ENCODE peak calls at places on chromosomes 4 and X, in ten cellular contexts. One of them, this sample, is unnamed.

GRCh38 chr4:48899950-48900349 is 6.6 kb downstream of the OCIAD2 start:
- DNase-seq in MCF 10A: peak
- DNase-seq in M059J: no peak
- DNase-seq in activated CD4-positive, alpha-beta T cell treated with anti-CD3 and anti-CD28 coated beads, Interleukin-2, amount 50 U/mL, for 1 hour: no peak
- DNase-seq in brain microvascular endothelial cell: peak
- DNase-seq in lower lobe of right lung: no peak
- DNase-seq in NCI-H1694 treated with DMSO at 0.1 percent for 48 hours: no peak
- DNase-seq in cardiac muscle cell: no peak
- DNase-seq in BJ: no peak
- DNase-seq in effector memory CD4-positive, alpha-beta T cell: no peak
- DNase-seq in this sample: no peak

GRCh38 chr4:140943486-140943885 is 187.3 kb upstream of the TBC1D9 start:
- DNase-seq in MCF 10A: no peak
- DNase-seq in M059J: peak
- DNase-seq in activated CD4-positive, alpha-beta T cell treated with anti-CD3 and anti-CD28 coated beads, Interleukin-2, amount 50 U/mL, for 1 hour: no peak
- DNase-seq in brain microvascular endothelial cell: peak
- DNase-seq in lower lobe of right lung: no peak
- DNase-seq in NCI-H1694 treated with DMSO at 0.1 percent for 48 hours: no peak
- DNase-seq in cardiac muscle cell: no peak
- DNase-seq in BJ: peak
- DNase-seq in effector memory CD4-positive, alpha-beta T cell: no peak
- DNase-seq in this sample: no peak

GRCh38 chr4:81454953-81455352 is 16.8 kb downstream of the RASGEF1B start:
- DNase-seq in MCF 10A: no peak
- DNase-seq in M059J: no peak
- DNase-seq in activated CD4-positive, alpha-beta T cell treated with anti-CD3 and anti-CD28 coated beads, Interleukin-2, amount 50 U/mL, for 1 hour: no peak
- DNase-seq in brain microvascular endothelial cell: no peak
- DNase-seq in lower lobe of right lung: no peak
- DNase-seq in NCI-H1694 treated with DMSO at 0.1 percent for 48 hours: no peak
- DNase-seq in cardiac muscle cell: no peak
- DNase-seq in BJ: no peak
- DNase-seq in effector memory CD4-positive, alpha-beta T cell: no peak
- DNase-seq in this sample: no peak

GRCh38 chrX:37060999-37061398 is 52.8 kb downstream of the FAM47C start:
- DNase-seq in MCF 10A: peak
- DNase-seq in M059J: peak
- DNase-seq in activated CD4-positive, alpha-beta T cell treated with anti-CD3 and anti-CD28 coated beads, Interleukin-2, amount 50 U/mL, for 1 hour: no peak
- DNase-seq in brain microvascular endothelial cell: peak
- DNase-seq in lower lobe of right lung: no peak
- DNase-seq in NCI-H1694 treated with DMSO at 0.1 percent for 48 hours: peak
- DNase-seq in cardiac muscle cell: peak
- DNase-seq in BJ: no peak
- DNase-seq in effector memory CD4-positive, alpha-beta T cell: no peak
- DNase-seq in this sample: peak

GRCh38 chr4:24089831-24090531 is 200.1 kb upstream of the PPARGC1A start:
- DNase-seq in MCF 10A: peak
- DNase-seq in M059J: peak
- DNase-seq in activated CD4-positive, alpha-beta T cell treated with anti-CD3 and anti-CD28 coated beads, Interleukin-2, amount 50 U/mL, for 1 hour: no peak
- DNase-seq in brain microvascular endothelial cell: peak
- DNase-seq in lower lobe of right lung: no peak
- DNase-seq in NCI-H1694 treated with DMSO at 0.1 percent for 48 hours: no peak
- DNase-seq in cardiac muscle cell: no peak
- DNase-seq in BJ: no peak
- DNase-seq in effector memory CD4-positive, alpha-beta T cell: no peak
- DNase-seq in this sample: no peak

GRCh38 chr4:118086334-118086733 is 52.0 kb downstream of the NDST3 start:
- DNase-seq in MCF 10A: peak
- DNase-seq in M059J: peak
- DNase-seq in activated CD4-positive, alpha-beta T cell treated with anti-CD3 and anti-CD28 coated beads, Interleukin-2, amount 50 U/mL, for 1 hour: no peak
- DNase-seq in brain microvascular endothelial cell: no peak
- DNase-seq in lower lobe of right lung: no peak
- DNase-seq in NCI-H1694 treated with DMSO at 0.1 percent for 48 hours: no peak
- DNase-seq in cardiac muscle cell: no peak
- DNase-seq in BJ: peak
- DNase-seq in effector memory CD4-positive, alpha-beta T cell: no peak
- DNase-seq in this sample: no peak

GRCh38 chr4:78432896-78433295 is 118.7 kb upstream of the ANXA3 start:
- DNase-seq in MCF 10A: no peak
- DNase-seq in M059J: peak
- DNase-seq in activated CD4-positive, alpha-beta T cell treated with anti-CD3 and anti-CD28 coated beads, Interleukin-2, amount 50 U/mL, for 1 hour: no peak
- DNase-seq in brain microvascular endothelial cell: peak
- DNase-seq in lower lobe of right lung: no peak
- DNase-seq in NCI-H1694 treated with DMSO at 0.1 percent for 48 hours: no peak
- DNase-seq in cardiac muscle cell: peak
- DNase-seq in BJ: peak
- DNase-seq in effector memory CD4-positive, alpha-beta T cell: no peak
- DNase-seq in this sample: peak

GRCh38 chrX:139851730-139852129 is 81.1 kb downstream of the ATP11C start:
- DNase-seq in MCF 10A: no peak
- DNase-seq in M059J: no peak
- DNase-seq in activated CD4-positive, alpha-beta T cell treated with anti-CD3 and anti-CD28 coated beads, Interleukin-2, amount 50 U/mL, for 1 hour: no peak
- DNase-seq in brain microvascular endothelial cell: peak
- DNase-seq in lower lobe of right lung: no peak
- DNase-seq in NCI-H1694 treated with DMSO at 0.1 percent for 48 hours: no peak
- DNase-seq in cardiac muscle cell: no peak
- DNase-seq in BJ: peak
- DNase-seq in effector memory CD4-positive, alpha-beta T cell: no peak
- DNase-seq in this sample: no peak

GRCh38 chrX:16797841-16798240 is 11.6 kb downstream of the TXLNG start:
- DNase-seq in MCF 10A: no peak
- DNase-seq in M059J: no peak
- DNase-seq in activated CD4-positive, alpha-beta T cell treated with anti-CD3 and anti-CD28 coated beads, Interleukin-2, amount 50 U/mL, for 1 hour: no peak
- DNase-seq in brain microvascular endothelial cell: no peak
- DNase-seq in lower lobe of right lung: no peak
- DNase-seq in NCI-H1694 treated with DMSO at 0.1 percent for 48 hours: no peak
- DNase-seq in cardiac muscle cell: no peak
- DNase-seq in BJ: no peak
- DNase-seq in effector memory CD4-positive, alpha-beta T cell: no peak
- DNase-seq in this sample: no peak

GRCh38 chr4:181618038-181618618 is 625.1 kb upstream of the TENM3 start:
- DNase-seq in MCF 10A: no peak
- DNase-seq in M059J: no peak
- DNase-seq in activated CD4-positive, alpha-beta T cell treated with anti-CD3 and anti-CD28 coated beads, Interleukin-2, amount 50 U/mL, for 1 hour: no peak
- DNase-seq in brain microvascular endothelial cell: no peak
- DNase-seq in lower lobe of right lung: no peak
- DNase-seq in NCI-H1694 treated with DMSO at 0.1 percent for 48 hours: no peak
- DNase-seq in cardiac muscle cell: peak
- DNase-seq in BJ: no peak
- DNase-seq in effector memory CD4-positive, alpha-beta T cell: no peak
- DNase-seq in this sample: no peak

GRCh38 chrX:153865685-153866084 is 20.3 kb downstream of the L1CAM start:
- DNase-seq in MCF 10A: no peak
- DNase-seq in M059J: no peak
- DNase-seq in activated CD4-positive, alpha-beta T cell treated with anti-CD3 and anti-CD28 coated beads, Interleukin-2, amount 50 U/mL, for 1 hour: no peak
- DNase-seq in brain microvascular endothelial cell: no peak
- DNase-seq in lower lobe of right lung: no peak
- DNase-seq in NCI-H1694 treated with DMSO at 0.1 percent for 48 hours: no peak
- DNase-seq in cardiac muscle cell: no peak
- DNase-seq in BJ: no peak
- DNase-seq in effector memory CD4-positive, alpha-beta T cell: no peak
- DNase-seq in this sample: no peak

GRCh38 chrX:133786382-133786781 is 199.0 kb downstream of the GPC3 start:
- DNase-seq in MCF 10A: no peak
- DNase-seq in M059J: no peak
- DNase-seq in activated CD4-positive, alpha-beta T cell treated with anti-CD3 and anti-CD28 coated beads, Interleukin-2, amount 50 U/mL, for 1 hour: no peak
- DNase-seq in brain microvascular endothelial cell: no peak
- DNase-seq in lower lobe of right lung: no peak
- DNase-seq in NCI-H1694 treated with DMSO at 0.1 percent for 48 hours: peak
- DNase-seq in cardiac muscle cell: no peak
- DNase-seq in BJ: no peak
- DNase-seq in effector memory CD4-positive, alpha-beta T cell: no peak
- DNase-seq in this sample: no peak